ENCODE peak calls at places on chromosomes 4 and X, in four cellular contexts. G is A549, N is SK-N-SH, S is left lung. T is an unnamed sample.

GRCh38 chrX:27890611-27891010 is 82.8 kb downstream of the MAGEB10 start:
- DNase-seq in G (peak; percentile 53), N (no peak), S (no peak), T (peak; percentile 6)

GRCh38 chr4:38046735-38047487 is 86.7 kb downstream of the PTTG2 start:
- DNase-seq in G (no peak), N (no peak), S (no peak), T (no peak)

GRCh38 chr4:148980782-148981181 is 538.6 kb upstream of the NR3C2 start:
- DNase-seq in G (no peak), N (no peak), S (no peak), T (no peak)

GRCh38 chrX:41164469-41164868 is 79.2 kb downstream of the USP9X start:
- DNase-seq in G (no peak), N (no peak), S (no peak), T (no peak)

GRCh38 chr4:6987566-6987920 is 55.6 kb upstream of the TADA2B start:
- DNase-seq in G (no peak), N (no peak), S (no peak), T (no peak)

GRCh38 chrX:102712216-102712966 is at the start of gene GPRASP2:
- DNase-seq in G (peak; percentile 15), N (peak; percentile 74), S (peak; percentile 85), T (no peak)

GRCh38 chr4:82515705-82516104 is 46.1 kb downstream of the TMEM150C start:
- DNase-seq in G (no peak), N (no peak), S (no peak), T (no peak)

GRCh38 chr4:10157478-10158354 is 41.1 kb upstream of the WDR1 start:
- DNase-seq in G (peak; percentile 67), N (peak; percentile 74), S (no peak), T (peak; percentile 66)

GRCh38 chr4:41661447-41662076 is 87.0 kb downstream of the PHOX2B start:
- DNase-seq in G (peak; percentile 50), N (peak; percentile 56), S (no peak), T (peak; percentile 11)

GRCh38 chr4:169975837-169976796 is 50.1 kb downstream of the MFAP3L start:
- DNase-seq in G (peak; percentile 12), N (no peak), S (no peak), T (no peak)

GRCh38 chr4:140568507-140569306 is at the start of gene UCP1:
- DNase-seq in G (no peak), N (peak; percentile 85), S (peak; percentile 84), T (no peak)

GRCh38 chr4:149911995-149912394 is 96.4 kb upstream of the IQCM start:
- DNase-seq in G (no peak), N (no peak), S (no peak), T (no peak)

GRCh38 chr4:21290562-21290961 is 590.3 kb downstream of the PACRGL start:
- DNase-seq in G (no peak), N (no peak), S (no peak), T (no peak)

GRCh38 chrX:18897611-18898010 is 86.3 kb downstream of the PHKA2 start:
- DNase-seq in G (no peak), N (no peak), S (no peak), T (no peak)

GRCh38 chrX:1182211-1182610 is 30.2 kb downstream of the CRLF2 start:
- DNase-seq in G (no peak), N (no peak), S (no peak), T (no peak)

GRCh38 chr4:115851918-115852766 is 738.7 kb upstream of the NDST4 start:
- DNase-seq in G (peak; percentile 48), N (peak; percentile 14), S (no peak), T (no peak)

DNA sequence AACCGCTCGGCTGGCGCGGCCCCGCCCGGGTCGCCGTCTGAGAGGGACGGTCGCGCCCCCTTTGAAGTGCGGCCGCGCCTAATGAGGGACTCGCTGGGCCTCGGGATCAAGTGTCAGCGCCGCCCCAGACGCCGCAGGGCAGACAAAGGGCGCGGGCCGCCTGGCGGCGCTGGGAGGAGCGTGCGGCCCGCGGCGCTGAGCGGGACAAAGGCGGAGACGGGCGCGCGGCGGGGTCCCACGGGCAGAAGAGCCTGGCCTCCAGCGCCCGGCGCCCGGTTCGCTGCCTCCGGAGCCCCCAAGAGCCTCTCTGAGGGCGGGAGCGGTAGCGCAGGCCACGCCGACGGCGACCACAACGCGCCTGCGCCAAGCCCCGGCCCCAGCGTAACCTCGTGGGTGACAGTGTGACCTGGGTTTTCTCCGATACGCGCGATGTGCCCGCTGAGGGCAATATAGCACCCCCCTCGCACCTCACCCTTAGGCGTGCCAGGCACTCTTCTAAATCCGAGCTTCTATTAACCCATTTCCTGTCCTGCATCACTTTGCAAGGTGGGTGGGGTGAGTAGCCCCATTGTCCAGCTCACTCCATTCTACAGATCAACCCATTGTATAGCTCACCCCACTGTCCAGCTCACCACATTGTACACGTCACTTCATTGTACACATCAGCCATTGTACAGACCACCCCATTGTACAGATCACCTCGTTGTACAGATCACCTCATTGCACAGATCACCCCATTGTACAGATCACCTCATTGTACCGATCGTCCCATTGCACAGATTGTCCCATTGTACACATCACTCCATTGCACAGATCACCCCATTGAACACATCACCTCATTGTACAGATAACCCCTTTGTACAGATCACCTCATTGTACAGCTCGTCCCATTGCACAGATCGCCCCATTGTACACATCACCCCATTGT is 33.7 kb upstream of the STX18 start:
- DNase-seq in G (peak; percentile 55), N (peak; percentile 78), S (peak; percentile 91), T (no peak)
- H3K27ac ChIP-seq in G (peak overlapping the region; percentile 82), N (no peak overlapping the region), S (peak overlapping the region; percentile 74), T (no peak overlapping the region)

DNA sequence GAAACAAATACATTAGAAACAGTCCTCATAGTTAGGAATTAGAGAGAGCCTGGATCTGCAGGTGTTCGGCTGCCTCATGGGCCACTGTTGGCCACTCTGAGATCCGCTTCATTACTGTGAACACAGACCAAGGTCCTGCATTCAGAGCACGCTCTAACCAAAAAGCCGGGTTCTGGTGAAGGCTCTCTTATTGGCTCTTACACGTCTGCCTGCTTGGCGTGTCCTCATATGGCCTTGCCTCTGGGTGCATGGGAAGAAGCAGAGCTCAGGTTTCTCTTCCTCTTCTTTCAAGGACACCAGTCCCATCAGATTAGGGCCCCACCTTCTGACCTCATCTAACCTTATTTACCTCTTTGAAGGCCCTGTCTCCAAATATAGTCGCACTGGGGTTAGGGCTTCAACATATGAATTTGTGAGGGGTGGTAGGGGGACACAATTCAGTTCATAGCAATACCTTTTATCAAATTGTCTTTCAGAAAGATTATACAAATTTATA is 37.1 kb upstream of the ELF2 start:
- DNase-seq in G (no peak), N (no peak), S (no peak), T (no peak)
- H3K4me3 ChIP-seq in G (no peak overlapping the region), N (no peak overlapping the region), S (no peak overlapping the region), T (no peak overlapping the region)

DNA sequence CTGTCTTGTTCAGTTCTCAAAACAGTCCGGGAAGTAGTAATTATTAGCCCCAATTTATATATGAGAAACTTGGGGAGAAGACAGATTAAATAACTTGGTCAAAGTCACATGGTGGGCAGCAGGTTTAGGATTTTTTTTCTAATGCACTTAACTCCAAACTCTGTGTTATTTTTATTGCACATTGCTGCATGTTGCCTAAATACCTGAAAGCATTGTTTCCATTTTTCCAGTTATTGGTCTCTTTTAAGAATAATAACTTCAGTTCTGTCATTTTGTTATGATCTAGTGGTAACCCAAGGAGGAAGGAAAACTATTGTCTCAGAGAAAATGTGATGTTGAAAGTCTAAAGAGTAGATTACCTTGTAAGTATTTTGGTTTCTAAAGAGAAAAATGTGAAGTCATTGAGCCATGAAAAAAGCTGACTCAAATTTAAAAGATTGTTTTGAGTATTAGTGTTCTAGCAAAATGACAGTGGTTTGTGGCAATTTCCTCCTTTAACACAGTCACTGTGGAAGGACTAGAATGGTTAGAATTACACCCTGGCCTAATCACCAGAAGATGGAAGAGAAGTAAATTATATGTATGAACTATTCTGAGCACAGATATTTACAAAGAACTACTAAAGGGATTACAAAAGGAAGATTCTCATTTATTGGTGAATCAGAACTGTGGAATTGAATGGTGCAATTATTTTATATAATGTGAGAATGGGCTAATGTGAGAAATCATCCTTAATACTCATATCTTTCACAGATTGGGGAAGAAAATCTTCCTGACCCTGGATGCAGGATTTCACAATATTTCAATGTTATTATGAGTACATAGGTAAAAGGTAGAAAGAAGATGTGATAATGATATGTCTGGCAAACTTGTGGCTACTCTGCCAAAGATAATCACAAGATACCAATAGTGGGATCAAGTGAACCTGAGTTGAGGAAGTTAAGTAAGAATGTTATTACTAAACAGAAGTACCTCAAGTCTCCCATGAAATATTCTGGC is 21.7 kb upstream of the CXCL8 start:
- DNase-seq in G (no peak), N (no peak), S (no peak), T (no peak)
- H3K27ac ChIP-seq in G (no peak overlapping the region), N (no peak overlapping the region), S (peak overlapping the region; percentile 79), T (no peak overlapping the region)

GRCh38 chrX:13747836-13748235 is 13.3 kb downstream of the OFD1 start:
- DNase-seq in G (peak; percentile 56), N (peak; percentile 27), S (no peak), T (peak; percentile 29)

GRCh38 chrX:13748486-13748885 is 13.9 kb downstream of the OFD1 start:
- DNase-seq in G (no peak), N (no peak), S (no peak), T (no peak)

GRCh38 chrX:13741695-13742094 is 7.1 kb downstream of the OFD1 start:
- DNase-seq in G (no peak), N (no peak), S (no peak), T (no peak)

DNA sequence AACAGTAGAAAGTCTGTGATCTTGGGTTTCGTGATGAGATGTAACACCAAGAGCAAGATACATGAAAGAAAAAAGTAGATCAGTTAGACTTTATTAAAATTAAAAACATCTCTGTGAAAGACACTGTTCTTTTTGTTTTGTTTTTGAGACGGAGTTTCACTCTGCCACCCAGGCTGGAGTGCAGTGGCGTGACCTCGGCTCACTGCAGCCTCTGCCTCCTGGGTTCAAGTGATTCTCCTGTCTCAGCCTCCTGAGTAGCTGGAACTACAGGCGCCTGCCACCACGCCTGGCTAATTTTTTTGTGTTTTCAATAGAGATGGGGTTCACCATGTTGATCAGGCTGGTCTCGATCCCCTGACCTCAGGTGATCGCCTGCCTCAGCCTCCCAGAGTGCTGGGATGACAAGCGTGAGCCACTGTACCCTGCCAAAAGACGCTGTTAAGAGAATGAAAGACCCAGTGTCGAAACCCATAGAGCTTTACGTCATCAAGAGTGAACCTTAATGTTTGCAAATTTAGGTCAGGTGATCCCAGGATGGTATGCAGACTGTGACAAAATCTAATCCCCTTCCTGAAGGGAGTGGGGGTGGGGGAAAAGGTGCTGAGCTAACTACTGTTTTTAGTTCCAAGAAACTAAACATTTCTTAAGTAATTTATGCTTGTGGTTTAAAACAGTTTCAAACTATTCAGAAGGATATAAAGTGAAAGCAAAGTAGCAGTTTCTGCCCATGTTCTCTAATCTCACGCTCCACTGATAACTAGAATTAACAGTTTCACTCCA is 8.0 kb downstream of the OFD1 start:
- DNase-seq in G (no peak), N (no peak), S (no peak), T (no peak)
- H3K4me3 ChIP-seq in G (no peak overlapping the region), N (no peak overlapping the region), S (no peak overlapping the region), T (no peak overlapping the region)

DNA sequence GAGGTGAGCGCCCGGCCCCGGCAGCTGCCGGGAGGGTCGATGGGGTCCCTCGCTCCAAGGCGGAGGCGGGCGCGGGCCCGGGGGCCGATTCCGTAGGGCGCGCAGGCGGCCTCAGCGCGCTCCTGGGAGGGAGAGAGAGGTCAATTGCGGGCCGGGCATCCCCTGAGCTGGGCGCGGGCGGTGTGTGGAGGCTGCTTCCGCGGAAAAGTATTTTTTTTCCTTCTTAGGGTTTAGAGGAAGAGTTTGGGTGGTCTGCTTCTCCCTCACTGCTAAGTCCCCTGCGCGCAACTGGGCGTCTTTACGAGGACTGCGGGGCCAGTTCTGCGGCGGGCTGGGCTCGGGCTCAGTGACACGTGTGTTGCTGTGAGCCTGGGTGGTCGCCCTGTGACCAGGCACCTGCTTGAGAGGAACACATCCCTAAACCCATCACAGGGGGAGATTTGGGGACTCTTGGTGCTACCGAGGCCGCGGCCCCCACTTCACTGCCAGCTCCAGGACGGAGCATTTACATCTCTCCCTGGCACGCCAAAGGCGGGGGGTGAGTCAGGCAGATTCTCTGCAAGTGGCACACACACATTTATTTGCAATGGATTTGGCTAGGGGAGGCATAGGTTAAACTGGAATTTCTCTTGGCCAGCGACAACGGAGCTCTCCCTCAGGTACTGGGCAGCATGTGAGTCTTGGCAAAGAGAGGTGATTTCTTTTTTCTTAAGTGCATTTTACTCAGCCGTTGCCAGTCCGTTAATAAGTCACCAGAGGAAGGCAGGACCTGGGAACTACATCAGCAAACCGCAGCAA is 151.2 kb upstream of the SLC4A4 start:
- DNase-seq in G (peak; percentile 58), N (no peak), S (peak; percentile 80), T (no peak)
- H3K27ac ChIP-seq in G (peak overlapping the region; percentile 79), N (no peak overlapping the region), S (peak overlapping the region; percentile 76), T (peak overlapping the region; percentile 12)

T was measured in AG04450.